ENCODE peak calls at places on chromosomes 11 and 22, in nine cellular contexts. F, G, T, I, O, A, Y, V and L are unnamed samples.

GRCh38 chr22:24153353-24153752 is 27.9 kb upstream of the SUSD2 start:
- DNase-seq in T (no peak), F (no peak), G (no peak), Y (no peak), O (peak), V (no peak), A (peak), I (peak), L (no peak)

GRCh38 chr11:124920870-124921609 is 2.0 kb downstream of the HEPN1 start:
- DNase-seq in F (no peak), V (no peak), T (peak), Y (peak), G (no peak), A (peak), O (no peak), I (peak), L (peak)

GRCh38 chr11:26896716-26897115 is 97.2 kb upstream of the FIBIN start:
- DNase-seq in Y (no peak), G (no peak), A (peak), O (no peak), V (no peak), I (no peak), F (no peak), T (no peak), L (no peak)

GRCh38 chr11:9787981-9788521 is 124.2 kb downstream of the SWAP70 start:
- DNase-seq in T (no peak), V (no peak), F (no peak), I (no peak), A (peak), Y (no peak), O (no peak), G (no peak), L (no peak)

GRCh38 chr11:97961431-97961830 is 1059.3 kb upstream of the CNTN5 start:
- DNase-seq in G (no peak), V (no peak), I (no peak), T (no peak), O (no peak), F (no peak), Y (no peak), A (no peak), L (no peak)

GRCh38 chr11:133531971-133532651 is at the start of gene OPCML:
- DNase-seq in F (no peak), A (no peak), O (no peak), T (peak), Y (no peak), G (no peak), V (no peak), I (peak), L (peak)

GRCh38 chr11:66346476-66347424 is 679 bp downstream of the B4GAT1 start:
- DNase-seq in I (peak), F (no peak), O (no peak), A (peak), V (no peak), T (peak), G (no peak), Y (peak), L (no peak)

GRCh38 chr11:9762531-9762930 is 98.7 kb downstream of the SWAP70 start:
- DNase-seq in F (no peak), I (no peak), O (no peak), G (no peak), T (no peak), Y (no peak), V (no peak), A (no peak), L (no peak)

GRCh38 chr11:116864531-116864930 is 27.1 kb upstream of the APOA1 start:
- DNase-seq in G (no peak), V (no peak), F (no peak), Y (no peak), O (no peak), A (peak), T (no peak), I (no peak), L (no peak)

GRCh38 chr11:16738949-16739262 is 459 bp downstream of the C11orf58 start:
- DNase-seq in F (no peak), G (no peak), T (no peak), V (no peak), I (no peak), A (no peak), O (no peak), Y (no peak), L (no peak)

GRCh38 chr11:19646921-19647320 is 65.7 kb upstream of the NAV2 start:
- DNase-seq in Y (peak), F (peak), T (no peak), A (peak), V (no peak), O (no peak), G (no peak), I (no peak), L (no peak)

GRCh38 chr11:58742981-58743880 is 11.5 kb upstream of the GLYAT start:
- DNase-seq in O (peak), T (no peak), V (no peak), F (no peak), G (no peak), Y (no peak), A (no peak), I (no peak), L (peak)

GRCh38 chr22:50105529-50106100 is 15.8 kb downstream of the MOV10L1 start:
- DNase-seq in Y (no peak), F (no peak), O (peak), T (no peak), A (no peak), G (no peak), I (no peak), V (peak), L (no peak)

GRCh38 chr22:37521236-37521739 is 2.1 kb upstream of the CARD10 start:
- DNase-seq in A (no peak), I (no peak), T (no peak), Y (no peak), V (no peak), O (no peak), G (no peak), F (no peak), L (no peak)

GRCh38 chr11:78065239-78065638 is 1.6 kb downstream of the THRSP start:
- DNase-seq in A (no peak), T (no peak), I (no peak), O (no peak), V (no peak), F (no peak), Y (no peak), G (no peak), L (no peak)

GRCh38 chr11:109037856-109038780 is 373.2 kb downstream of the DDX10 start:
- DNase-seq in A (peak), O (no peak), V (no peak), I (no peak), Y (no peak), F (peak), G (no peak), T (peak), L (no peak)

GRCh38 chr22:24137595-24137994 is 43.7 kb upstream of the SUSD2 start:
- DNase-seq in V (no peak), T (no peak), G (no peak), O (no peak), I (peak), A (peak), Y (no peak), F (no peak), L (no peak)

GRCh38 chr11:93568726-93569125 is 25.5 kb upstream of the SMCO4 start:
- DNase-seq in F (no peak), O (no peak), T (no peak), A (no peak), V (no peak), G (no peak), I (no peak), Y (no peak), L (no peak)

GRCh38 chr11:113992459-113993105 is 17.7 kb downstream of the HTR3A start:
- DNase-seq in Y (peak), T (peak), I (no peak), V (no peak), A (no peak), F (no peak), G (no peak), O (no peak), L (peak)

GRCh38 chr11:126363706-126364245 is 8.3 kb downstream of the ST3GAL4 start:
- DNase-seq in V (no peak), T (peak), F (no peak), I (no peak), G (no peak), A (no peak), O (no peak), Y (no peak), L (no peak)

GRCh38 chr11:44629732-44630345 is 64.4 kb downstream of the CD82 start:
- DNase-seq in G (no peak), Y (no peak), A (no peak), F (no peak), V (no peak), T (no peak), O (no peak), I (no peak), L (no peak)

GRCh38 chr22:46499798-46500174 is 37.6 kb downstream of the CELSR1 start:
- DNase-seq in G (no peak), O (no peak), I (peak), Y (no peak), F (no peak), T (no peak), A (no peak), V (no peak), L (no peak)

GRCh38 chr11:70146309-70146708 is 56.8 kb upstream of the FADD start:
- DNase-seq in A (peak), I (no peak), T (no peak), F (no peak), O (no peak), G (no peak), Y (no peak), V (no peak), L (no peak)

GRCh38 chr22:28043269-28043668 is 124.2 kb upstream of the PITPNB start:
- DNase-seq in A (no peak), T (no peak), I (no peak), Y (peak), F (no peak), V (no peak), O (no peak), G (no peak), L (no peak)

GRCh38 chr11:77198440-77198849 is 70.4 kb downstream of the MYO7A start:
- DNase-seq in V (no peak), G (peak), I (no peak), F (peak), O (peak), Y (peak), T (peak), A (no peak), L (peak)

GRCh38 chr11:62264004-62264403 is 6.0 kb upstream of the SCGB2A2 start:
- DNase-seq in V (no peak), O (no peak), Y (no peak), F (peak), T (no peak), A (peak), I (no peak), G (no peak), L (no peak)

GRCh38 chr11:12053606-12054361 is 45.4 kb upstream of the DKK3 start:
- DNase-seq in G (no peak), Y (no peak), F (no peak), V (no peak), T (no peak), O (no peak), I (no peak), A (peak), L (no peak)

GRCh38 chr11:123197711-123198110 is 2.7 kb upstream of the CLMP start:
- DNase-seq in I (no peak), A (peak), V (no peak), O (no peak), G (no peak), F (peak), T (no peak), Y (no peak), L (no peak)

GRCh38 chr22:30541979-30542810 is 4.3 kb downstream of the SEC14L6 start:
- DNase-seq in I (peak), G (no peak), O (no peak), A (peak), Y (no peak), V (no peak), T (peak), F (no peak), L (peak)

DNA sequence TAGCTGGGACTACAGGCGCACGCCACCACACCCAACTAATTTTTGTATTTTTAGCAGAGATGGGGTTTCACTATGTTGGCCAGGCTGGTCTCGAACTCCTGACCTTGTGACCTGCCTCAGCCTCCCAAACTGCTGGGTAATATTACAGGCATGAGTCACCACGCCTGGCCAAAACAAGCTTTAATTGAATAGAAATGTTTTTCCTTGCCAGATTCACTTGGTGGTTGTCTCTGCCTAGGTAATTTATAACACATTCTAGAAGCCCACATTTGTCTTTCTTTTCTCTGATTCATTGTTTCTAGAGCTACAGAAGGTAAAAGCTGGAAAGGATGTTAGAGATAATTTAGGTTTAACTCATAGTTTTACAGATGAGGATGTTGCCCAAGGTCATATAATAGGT is 41.3 kb downstream of the CECR2 start:
- DNase-seq in T (no peak), A (no peak), O (no peak), G (no peak), I (no peak), V (no peak), F (no peak), Y (no peak), L (no peak)
- TF ChIP-seq EZH2phosphoT487 in T (no peak), A (no peak), O (no peak), G (no peak), I (no peak), V (no peak), F (no peak), Y (no peak), L (no peak)

DNA sequence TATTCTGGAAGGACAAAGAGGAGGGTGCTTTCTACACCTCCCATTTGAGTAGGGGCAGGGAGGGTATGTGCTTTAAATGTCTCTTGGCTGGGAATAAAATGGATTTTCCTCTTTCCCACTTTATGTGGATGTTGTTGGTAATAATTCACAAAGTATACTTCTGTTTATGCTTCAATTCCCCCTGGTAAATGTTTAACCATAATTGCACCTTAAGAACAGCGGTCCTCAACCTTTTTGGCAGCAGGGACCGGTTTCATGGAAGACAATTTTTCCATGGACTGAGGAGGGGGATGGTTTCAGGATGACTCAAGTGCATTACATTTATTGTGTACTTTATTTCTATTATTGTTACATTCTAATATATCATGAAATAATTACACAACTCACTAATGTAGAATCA is 4.0 kb upstream of the TP53AIP1 start:
- DNase-seq in T (no peak), F (no peak), O (no peak), Y (no peak), G (no peak), V (no peak), I (no peak), A (no peak), L (no peak)
- H2AFZ ChIP-seq in T (no peak), F (no peak), O (no peak), Y (no peak), G (no peak), V (no peak), I (no peak), A (no peak), L (no peak)

GRCh38 chr11:3043315-3043871 is 13.8 kb downstream of the CARS1 start:
- DNase-seq in I (no peak), T (no peak), Y (no peak), G (no peak), V (no peak), A (peak), O (no peak), F (no peak), L (no peak)

GRCh38 chr11:3046641-3047040 is 10.6 kb downstream of the CARS1 start:
- DNase-seq in T (no peak), A (no peak), O (no peak), Y (no peak), V (no peak), I (no peak), F (no peak), G (no peak), L (no peak)

GRCh38 chr11:3046190-3046589 is 11.0 kb downstream of the CARS1 start:
- DNase-seq in I (no peak), V (no peak), T (peak), A (peak), Y (peak), O (no peak), F (peak), G (no peak), L (peak)

GRCh38 chr11:3044004-3044403 is 13.2 kb downstream of the CARS1 start:
- DNase-seq in V (no peak), A (peak), Y (no peak), T (no peak), F (no peak), G (no peak), I (no peak), O (no peak), L (no peak)

GRCh38 chr11:3044915-3045314 is 12.3 kb downstream of the CARS1 start:
- DNase-seq in T (no peak), F (no peak), A (no peak), Y (no peak), O (no peak), V (no peak), I (no peak), G (no peak), L (no peak)
- TF ChIP-seq EZH2phosphoT487 in T (no peak), F (no peak), A (no peak), Y (no peak), O (no peak), V (no peak), I (no peak), G (no peak), L (no peak)

GRCh38 chr11:102833731-102834130 is 9.7 kb downstream of the MMP3 start:
- DNase-seq in A (no peak), O (no peak), V (no peak), I (no peak), T (no peak), Y (no peak), F (no peak), G (no peak), L (no peak)
- H2AFZ ChIP-seq in A (no peak), O (no peak), V (no peak), I (no peak), T (no peak), Y (no peak), F (no peak), G (no peak), L (no peak)

GRCh38 chr11:127815316-127815715 is 772.0 kb downstream of the ETS1 start:
- DNase-seq in A (no peak), Y (no peak), V (no peak), G (no peak), F (no peak), O (no peak), I (no peak), T (no peak), L (peak)

GRCh38 chr11:127818625-127819024 is 768.7 kb downstream of the ETS1 start:
- DNase-seq in O (no peak), F (no peak), G (no peak), T (no peak), Y (no peak), I (no peak), A (no peak), V (peak), L (no peak)

DNA sequence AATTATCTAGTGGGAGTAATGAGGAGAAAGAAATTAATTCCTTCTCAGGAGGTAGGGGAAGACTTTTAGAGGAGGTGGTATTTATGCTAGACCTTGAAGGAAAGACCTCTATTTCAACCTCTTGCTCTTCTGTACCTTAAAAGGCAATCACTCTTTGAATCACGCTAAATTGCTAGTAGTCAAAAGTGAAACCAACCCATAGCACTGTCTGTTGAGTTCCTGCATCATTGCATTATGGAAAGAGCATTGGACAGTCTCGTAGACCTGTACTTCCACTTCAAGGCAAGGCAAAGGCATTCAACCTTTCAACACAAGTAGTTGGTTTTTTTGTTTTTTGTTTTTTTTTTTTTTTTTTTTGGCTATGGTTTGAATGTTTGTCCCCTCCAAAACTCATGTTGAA is 770.4 kb downstream of the ETS1 start:
- DNase-seq in V (peak), G (no peak), Y (no peak), A (peak), I (no peak), O (no peak), T (no peak), F (no peak), L (no peak)
- TF ChIP-seq EZH2phosphoT487 in V (no peak), G (no peak), Y (no peak), A (no peak), I (no peak), O (no peak), T (no peak), F (no peak), L (no peak)

DNA sequence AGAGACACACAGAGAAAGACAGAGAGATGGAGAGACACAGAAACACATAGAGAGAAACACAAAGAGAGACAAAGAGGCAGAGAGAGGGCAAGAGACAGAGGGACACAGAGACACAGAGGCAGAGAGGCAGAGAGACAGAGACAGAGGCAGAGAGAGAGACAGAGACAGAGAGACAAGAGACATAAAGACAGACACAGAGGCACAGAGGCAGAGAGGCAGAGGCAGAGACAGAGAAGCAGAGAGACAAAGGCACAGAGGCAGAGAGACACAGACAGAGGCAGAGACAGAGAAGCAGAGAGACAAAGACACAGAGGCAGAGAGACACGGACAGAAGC is 6.3 kb downstream of the TNNI2 start:
- DNase-seq in V (no peak), I (no peak), G (no peak), T (no peak), Y (no peak), O (no peak), A (no peak), F (no peak), L (no peak)
- H2AFZ ChIP-seq in V (no peak), I (no peak), G (no peak), T (no peak), Y (no peak), O (no peak), A (no peak), F (no peak), L (no peak)